ENCODE peak calls at places on chromosomes 16 and 17, in eight cellular contexts. G is NCI-H2171 treated with DMSO at 0.1 percent for 48 hours, C is esophagus squamous epithelium, H is EL, W is AG08396, O is iris pigment epithelial cell, U is C1 segment of cervical spinal cord, N is progenitor cell of endocrine pancreas. D is an unnamed sample.

GRCh38 chr17:69853533-69854262 is 221.3 kb upstream of the KCNJ16 start:
- DNase-seq in G (no peak), C (no peak), H (peak; percentile 37), W (peak; percentile 19), O (peak; percentile 52), U (no peak), N (no peak), D (no peak)

GRCh38 chr16:12057276-12057675 is 80.7 kb downstream of the SNX29 start:
- DNase-seq in G (no peak), C (no peak), H (peak; percentile 38), W (peak; percentile 36), O (peak; percentile 88), U (no peak), N (no peak), D (no peak)

GRCh38 chr17:50198026-50198669 is 3.3 kb downstream of the COL1A1 start:
- DNase-seq in G (peak; percentile 7), C (no peak), H (peak; percentile 80), W (no peak), O (peak; percentile 78), U (no peak), N (no peak), D (peak; percentile 64)

GRCh38 chr16:54798267-54798666 is 132.4 kb upstream of the IRX5 start:
- DNase-seq in G (no peak), C (no peak), H (no peak), W (no peak), O (no peak), U (no peak), N (no peak), D (no peak)

GRCh38 chr16:12901597-12902436 is at the start of gene SHISA9:
- DNase-seq in G (peak; percentile 50), C (no peak), H (peak; percentile 2), W (no peak), O (peak; percentile 11), U (no peak), N (peak; percentile 21), D (no peak)

GRCh38 chr17:64183815-64184397 is 54.0 kb upstream of the ERN1 start:
- DNase-seq in G (peak; percentile 43), C (no peak), H (peak; percentile 84), W (no peak), O (peak; percentile 58), U (no peak), N (no peak), D (peak; percentile 6)

GRCh38 chr17:79555543-79555942 is 55.3 kb downstream of the RBFOX3 start:
- DNase-seq in G (no peak), C (no peak), H (no peak), W (no peak), O (no peak), U (no peak), N (no peak), D (no peak)

GRCh38 chr17:45101883-45102811 is 30.2 kb downstream of the PLCD3 start:
- DNase-seq in G (no peak), C (no peak), H (no peak), W (no peak), O (peak; percentile 53), U (no peak), N (no peak), D (no peak)

GRCh38 chr17:20095366-20096080 is 86.4 kb downstream of the SPECC1 start:
- DNase-seq in G (peak; percentile 32), C (no peak), H (peak; percentile 54), W (peak; percentile 45), O (peak; percentile 6), U (peak; percentile 30), N (peak; percentile 24), D (peak; percentile 27)

GRCh38 chr17:39674702-39675389 is 6.6 kb downstream of the PNMT start:
- DNase-seq in G (peak; percentile 63), C (no peak), H (no peak), W (no peak), O (no peak), U (no peak), N (no peak), D (no peak)

GRCh38 chr17:80346498-80347275 is 68.3 kb upstream of the ENDOV start:
- DNase-seq in G (no peak), C (no peak), H (no peak), W (no peak), O (no peak), U (no peak), N (no peak), D (no peak)

GRCh38 chr17:50672831-50673551 is 34.7 kb downstream of the ANKRD40 start:
- DNase-seq in G (no peak), C (no peak), H (no peak), W (no peak), O (no peak), U (no peak), N (no peak), D (no peak)

GRCh38 chr17:44581868-44582267 is 24.6 kb downstream of the FZD2 start:
- DNase-seq in G (no peak), C (no peak), H (no peak), W (peak; percentile 41), O (no peak), U (no peak), N (no peak), D (peak; percentile 34)

GRCh38 chr16:70437017-70437581 is 1.8 kb downstream of the ST3GAL2 start:
- DNase-seq in G (peak; percentile 98), C (no peak), H (peak; percentile 87), W (peak; percentile 67), O (peak; percentile 97), U (no peak), N (no peak), D (peak; percentile 90)

GRCh38 chr16:85192736-85193493 is 80.6 kb upstream of the CIBAR2 start:
- DNase-seq in G (peak; percentile 88), C (no peak), H (no peak), W (peak; percentile 78), O (peak; percentile 48), U (no peak), N (no peak), D (no peak)

GRCh38 chr17:13885953-13886889 is 183.1 kb upstream of the COX10 start:
- DNase-seq in G (peak; percentile 5), C (no peak), H (peak; percentile 10), W (peak; percentile 16), O (peak; percentile 43), U (no peak), N (no peak), D (no peak)

GRCh38 chr17:74569392-74570003 is 2.2 kb upstream of the CD300H start:
- DNase-seq in G (no peak), C (peak; percentile 39), H (peak; percentile 82), W (no peak), O (peak; percentile 95), U (no peak), N (no peak), D (no peak)

GRCh38 chr16:17365591-17366298 is 105.0 kb downstream of the XYLT1 start:
- DNase-seq in G (no peak), C (no peak), H (no peak), W (no peak), O (no peak), U (no peak), N (no peak), D (no peak)

GRCh38 chr16:5032748-5033167 is 977 bp downstream of the NAGPA start:
- DNase-seq in G (no peak), C (no peak), H (no peak), W (no peak), O (no peak), U (no peak), N (no peak), D (peak; percentile 18)

GRCh38 chr16:30121741-30122620 is 1.0 kb downstream of the MAPK3 start:
- DNase-seq in G (no peak), C (no peak), H (no peak), W (peak; percentile 70), O (peak; percentile 6), U (no peak), N (no peak), D (peak; percentile 77)

GRCh38 chr17:7479139-7479388 is 367 bp downstream of the ZBTB4 start:
- DNase-seq in G (no peak), C (no peak), H (no peak), W (no peak), O (no peak), U (no peak), N (no peak), D (no peak)

GRCh38 chr17:72613411-72614292 is 478.8 kb downstream of the SLC39A11 start:
- DNase-seq in G (no peak), C (no peak), H (peak; percentile 51), W (peak; percentile 36), O (peak; percentile 49), U (no peak), N (no peak), D (no peak)

GRCh38 chr16:87276926-87277325 is 40.3 kb downstream of the C16orf95 start:
- DNase-seq in G (no peak), C (no peak), H (no peak), W (no peak), O (no peak), U (no peak), N (no peak), D (no peak)

GRCh38 chr17:17806611-17807010 is 30.2 kb downstream of the SREBF1 start:
- DNase-seq in G (no peak), C (no peak), H (no peak), W (no peak), O (no peak), U (no peak), N (no peak), D (no peak)

D was measured in endothelial cell of umbilical vein.